ENCODE peak calls at places on chromosomes 2 and 18, in ten cellular contexts. A is colonic mucosa, O is left ventricle myocardium inferior, K is tibial artery, L is cardiac fibroblast, B is fibroblast of lung, D is A549, X is BJ, R is adrenal gland, Y is breast epithelium. S is an unnamed sample.

GRCh38 chr2:82215212-82215611 is 1910.7 kb upstream of the LRRTM1 start:
- DNase-seq in K (no peak), R (no peak), X (no peak), D (no peak), O (no peak), Y (no peak), B (no peak), A (no peak), L (no peak), S (no peak)

GRCh38 chr2:47354013-47354816 is 48.7 kb upstream of the MSH2 start:
- DNase-seq in K (no peak), D (peak), B (peak), A (peak), X (no peak), R (peak), Y (no peak), O (no peak), L (peak), S (no peak)

GRCh38 chr2:42970151-42970550 is 177.8 kb upstream of the HAAO start:
- DNase-seq in B (no peak), L (no peak), K (no peak), O (no peak), X (no peak), D (no peak), Y (no peak), R (no peak), A (no peak), S (no peak)

GRCh38 chr2:171667041-171667440 is 20.2 kb upstream of the DYNC1I2 start:
- DNase-seq in L (no peak), B (no peak), D (no peak), K (no peak), R (no peak), A (no peak), Y (no peak), O (no peak), X (no peak), S (no peak)

GRCh38 chr18:44896817-44897216 is 216.1 kb downstream of the SETBP1 start:
- DNase-seq in Y (no peak), A (no peak), D (no peak), X (no peak), K (no peak), R (no peak), B (no peak), L (no peak), O (no peak), S (no peak)

GRCh38 chr2:62084823-62085222 is 111.1 kb upstream of the B3GNT2 start:
- DNase-seq in A (no peak), X (no peak), L (no peak), B (no peak), Y (no peak), K (no peak), D (no peak), R (no peak), O (no peak), S (no peak)

GRCh38 chr2:231189171-231189530 is 9.3 kb upstream of the ARMC9 start:
- DNase-seq in L (no peak), B (no peak), Y (no peak), D (no peak), X (no peak), R (peak), O (no peak), A (no peak), K (no peak), S (peak)

GRCh38 chr18:22521026-22521707 is 103.5 kb upstream of the CTAGE1 start:
- DNase-seq in O (no peak), X (no peak), L (no peak), A (no peak), K (no peak), D (no peak), Y (no peak), R (no peak), B (no peak), S (no peak)

GRCh38 chr2:42874838-42875801 is 82.7 kb upstream of the HAAO start:
- DNase-seq in D (no peak), B (no peak), X (no peak), R (peak), K (peak), A (no peak), O (peak), L (peak), Y (no peak), S (peak)

GRCh38 chr2:42937171-42937875 is 144.9 kb upstream of the HAAO start:
- DNase-seq in X (no peak), L (no peak), A (no peak), O (no peak), D (no peak), Y (no peak), B (no peak), R (no peak), K (no peak), S (no peak)

GRCh38 chr2:101190753-101191516 is 39.8 kb upstream of the TBC1D8 start:
- DNase-seq in K (no peak), B (peak), D (no peak), Y (no peak), L (no peak), A (no peak), X (no peak), O (no peak), R (no peak), S (no peak)

GRCh38 chr2:207231106-207231860 is 65.5 kb upstream of the KLF7 start:
- DNase-seq in A (no peak), X (no peak), R (no peak), O (no peak), L (peak), Y (no peak), D (no peak), B (no peak), K (no peak), S (no peak)

GRCh38 chr2:127701651-127702394 is 526 bp downstream of the SFT2D3 start:
- DNase-seq in B (peak), L (peak), Y (peak), D (peak), O (peak), A (peak), X (no peak), R (peak), K (peak), S (peak)

GRCh38 chr18:45962461-45962860 is 4.7 kb downstream of the EPG5 start:
- DNase-seq in R (peak), Y (no peak), A (no peak), B (peak), D (no peak), X (peak), L (peak), O (no peak), K (no peak), S (no peak)

GRCh38 chr18:58268849-58269248 is 224.8 kb downstream of the NEDD4L start:
- DNase-seq in A (no peak), B (no peak), O (no peak), X (no peak), D (peak), Y (no peak), K (no peak), L (peak), R (peak), S (no peak)

GRCh38 chr2:174341301-174341994 is 6.7 kb downstream of the SP9 start:
- DNase-seq in B (peak), A (peak), Y (peak), D (no peak), R (peak), K (peak), O (peak), L (peak), X (peak), S (peak)

GRCh38 chr2:40192864-40193669 is 258.8 kb downstream of the SLC8A1 start:
- DNase-seq in D (no peak), R (no peak), O (no peak), L (no peak), K (no peak), B (peak), Y (no peak), X (no peak), A (no peak), S (no peak)

GRCh38 chr18:63454497-63454896 is 22.3 kb upstream of the SERPINB5 start:
- DNase-seq in R (no peak), A (peak), X (peak), Y (no peak), B (no peak), L (no peak), O (no peak), K (no peak), D (peak), S (no peak)

GRCh38 chr2:141508086-141508749 is 622.6 kb downstream of the LRP1B start:
- DNase-seq in D (no peak), Y (no peak), B (no peak), X (no peak), K (no peak), O (no peak), L (no peak), A (no peak), R (no peak), S (no peak)

GRCh38 chr2:140947236-140947635 is 1183.6 kb downstream of the LRP1B start:
- DNase-seq in A (no peak), L (no peak), X (no peak), D (no peak), Y (no peak), R (no peak), B (no peak), K (no peak), O (no peak), S (no peak)

GRCh38 chr18:72868666-72869661 is 1.2 kb upstream of the NETO1 start:
- DNase-seq in X (no peak), D (no peak), K (no peak), O (no peak), L (no peak), A (no peak), B (no peak), R (no peak), Y (no peak), S (no peak)

GRCh38 chr2:36414307-36414706 is 58.7 kb downstream of the CRIM1 start:
- DNase-seq in X (no peak), A (no peak), K (no peak), D (no peak), L (no peak), B (no peak), Y (no peak), O (no peak), R (no peak), S (no peak)

GRCh38 chr18:825891-826585 is 14.0 kb upstream of the YES1 start:
- DNase-seq in K (no peak), L (no peak), X (no peak), B (no peak), D (no peak), Y (no peak), A (no peak), O (no peak), R (no peak), S (no peak)

GRCh38 chr2:10072656-10073480 is 7.3 kb downstream of the CYS1 start:
- DNase-seq in L (peak), Y (peak), D (peak), O (peak), B (peak), R (peak), K (peak), X (no peak), A (peak), S (peak)

GRCh38 chr18:48948112-48949050 is 2.4 kb downstream of the SMAD7 start:
- DNase-seq in X (no peak), K (no peak), R (peak), L (peak), O (no peak), Y (no peak), A (peak), D (no peak), B (peak), S (no peak)

GRCh38 chr2:6359964-6360363 is 505.7 kb downstream of the CMPK2 start:
- DNase-seq in O (no peak), X (no peak), L (no peak), K (no peak), D (no peak), R (no peak), B (no peak), Y (no peak), A (no peak), S (no peak)

GRCh38 chr18:44778788-44779187 is 98.1 kb downstream of the SETBP1 start:
- DNase-seq in Y (no peak), L (no peak), X (no peak), D (no peak), R (no peak), K (no peak), B (no peak), A (no peak), O (no peak), S (no peak)

GRCh38 chr2:11160731-11161455 is 5.6 kb downstream of the SLC66A3 start:
- DNase-seq in X (no peak), A (no peak), L (no peak), K (no peak), O (no peak), D (no peak), R (no peak), B (no peak), Y (no peak), S (peak)

GRCh38 chr2:157246212-157247067 is 11.1 kb upstream of the GALNT5 start:
- DNase-seq in X (peak), D (peak), R (no peak), A (no peak), Y (no peak), O (no peak), L (peak), K (no peak), B (peak), S (no peak)

GRCh38 chr2:212535963-212536362 is 2.6 kb downstream of the ERBB4 start:
- DNase-seq in K (no peak), X (no peak), B (no peak), A (no peak), L (no peak), R (no peak), O (no peak), D (no peak), Y (no peak), S (no peak)

GRCh38 chr2:20650880-20651730 is at the start of gene HS1BP3:
- DNase-seq in L (peak), K (peak), X (no peak), D (peak), Y (peak), O (peak), A (peak), B (peak), R (peak), S (peak)

GRCh38 chr2:54176577-54176976 is 61.2 kb downstream of the ACYP2 start:
- DNase-seq in L (peak), D (no peak), B (peak), A (peak), X (no peak), R (peak), Y (no peak), K (peak), O (peak), S (no peak)

GRCh38 chr2:164335128-164335527 is 286.2 kb downstream of the GRB14 start:
- DNase-seq in L (no peak), A (no peak), D (no peak), K (no peak), Y (no peak), R (no peak), O (no peak), X (no peak), B (no peak), S (no peak)

GRCh38 chr2:240293126-240293864 is 142.2 kb upstream of the GPC1 start:
- DNase-seq in D (no peak), A (no peak), X (no peak), K (no peak), O (no peak), B (peak), L (no peak), Y (no peak), R (no peak), S (peak)

GRCh38 chr18:33906046-33906445 is 318.7 kb downstream of the NOL4 start:
- DNase-seq in A (no peak), B (no peak), L (no peak), O (no peak), R (no peak), Y (no peak), K (no peak), X (no peak), D (no peak), S (no peak)

GRCh38 chr2:46652514-46653170 is 173.3 kb downstream of the TMEM247 start:
- DNase-seq in K (no peak), D (no peak), X (no peak), R (no peak), O (no peak), A (no peak), Y (no peak), B (no peak), L (no peak), S (no peak)

GRCh38 chr2:134440336-134440909 is 186.6 kb downstream of the MGAT5 start:
- DNase-seq in O (no peak), L (no peak), Y (no peak), X (no peak), K (no peak), B (no peak), D (no peak), A (no peak), R (no peak), S (no peak)

GRCh38 chr2:241217320-241218031 is 29.0 kb downstream of the ANO7 start:
- DNase-seq in K (peak), A (peak), D (peak), O (peak), R (peak), X (no peak), L (peak), B (peak), Y (peak), S (no peak)

GRCh38 chr2:168056242-168056641 is 191.2 kb downstream of the STK39 start:
- DNase-seq in B (no peak), O (no peak), K (no peak), Y (no peak), L (no peak), R (no peak), X (no peak), D (no peak), A (peak), S (no peak)

GRCh38 chr2:176079851-176080539 is 3.8 kb downstream of the EVX2 start:
- DNase-seq in B (no peak), L (peak), X (no peak), D (peak), Y (no peak), A (no peak), O (no peak), K (no peak), R (no peak), S (no peak)
- TF ChIP-seq CTCF in B (peak), L (no peak), X (peak), D (peak), Y (no peak), A (peak), O (peak), K (peak), R (peak), S (peak)

GRCh38 chr2:199306116-199306515 is 151.6 kb downstream of the SATB2 start:
- DNase-seq in X (no peak), K (no peak), L (no peak), Y (no peak), B (no peak), O (no peak), A (no peak), D (no peak), R (no peak), S (no peak)

GRCh38 chr2:199307461-199307860 is 150.3 kb downstream of the SATB2 start:
- DNase-seq in L (no peak), B (peak), O (no peak), R (no peak), K (no peak), A (no peak), X (no peak), Y (no peak), D (no peak), S (no peak)

GRCh38 chr2:199302851-199303250 is 154.9 kb downstream of the SATB2 start:
- DNase-seq in R (no peak), K (no peak), X (peak), O (no peak), Y (no peak), B (no peak), A (no peak), D (no peak), L (peak), S (no peak)

GRCh38 chr2:199308567-199308966 is 149.2 kb downstream of the SATB2 start:
- DNase-seq in L (no peak), O (no peak), Y (no peak), K (no peak), B (no peak), R (no peak), D (no peak), X (no peak), A (no peak), S (no peak)

DNA sequence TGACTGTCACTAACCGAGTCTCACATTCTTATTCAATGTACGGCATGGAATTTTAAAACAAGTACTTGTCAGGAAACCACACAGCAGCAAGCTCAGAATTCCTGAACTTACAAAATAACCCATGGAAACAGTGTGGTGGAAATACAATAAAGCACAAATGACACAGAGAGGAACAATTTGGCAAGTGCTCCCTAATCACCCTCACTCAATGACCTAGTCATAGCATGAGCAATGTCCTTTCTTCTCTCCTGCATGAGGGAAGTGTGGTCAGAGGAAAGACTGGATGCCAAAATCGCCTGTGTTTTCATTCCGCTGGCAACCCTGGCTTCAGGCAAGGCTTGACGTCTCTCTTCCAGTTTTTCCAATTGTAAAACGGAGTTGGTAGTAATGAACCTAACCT is 153.9 kb downstream of the SATB2 start:
- DNase-seq in O (no peak), Y (no peak), K (no peak), D (no peak), X (peak), B (peak), R (peak), A (no peak), L (peak), S (no peak)
- TF ChIP-seq CTCF in O (no peak), Y (no peak), K (no peak), D (no peak), X (no peak), B (no peak), R (no peak), A (no peak), L (no peak), S (no peak)

DNA sequence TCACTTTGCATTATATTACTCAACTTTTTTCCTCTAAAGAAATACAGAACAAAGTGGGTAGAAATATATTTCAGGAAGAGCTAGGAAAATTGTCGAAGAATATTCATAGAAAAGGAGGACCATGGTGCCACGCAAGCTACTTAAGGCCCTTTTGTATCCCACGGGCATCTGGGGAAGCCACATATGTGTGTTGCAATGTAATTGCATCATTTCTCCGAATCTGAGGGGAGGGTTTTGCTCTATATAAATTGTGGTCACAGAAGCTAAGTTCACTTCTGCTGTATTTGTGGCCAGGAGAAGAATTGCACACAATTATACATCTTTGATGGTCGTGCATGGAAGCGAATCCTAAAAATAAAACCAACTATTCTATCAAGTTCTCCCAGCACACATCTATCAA is 360.3 kb downstream of the IRS1 start:
- DNase-seq in D (no peak), R (no peak), O (no peak), Y (no peak), X (no peak), K (no peak), B (peak), A (no peak), L (peak), S (no peak)
- TF ChIP-seq CTCF in D (no peak), R (no peak), O (no peak), Y (no peak), X (no peak), K (no peak), B (no peak), A (no peak), L (no peak), S (no peak)

DNA sequence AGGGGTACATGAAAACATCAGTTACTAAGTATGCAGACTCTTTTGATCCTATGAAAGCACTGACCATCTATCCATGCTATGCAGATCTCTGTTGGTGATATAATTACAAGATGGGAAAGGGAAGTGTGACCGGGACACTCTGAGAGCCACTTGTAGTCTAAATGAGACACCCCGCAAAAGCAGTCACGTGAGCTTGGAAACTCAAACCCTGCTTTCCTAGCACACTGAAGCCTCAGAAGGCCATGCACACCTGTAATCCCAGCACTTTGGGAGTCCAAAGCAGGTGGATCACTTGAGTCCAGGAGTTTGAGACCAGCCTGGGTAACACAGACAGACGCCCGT is 137.5 kb downstream of the INO80D start:
- DNase-seq in Y (no peak), D (no peak), A (no peak), R (no peak), K (no peak), X (no peak), O (no peak), L (no peak), B (no peak), S (no peak)
- TF ChIP-seq CTCF in Y (no peak), D (no peak), A (no peak), R (no peak), K (no peak), X (no peak), O (no peak), L (no peak), B (no peak), S (no peak)